ENCODE peak calls at places on chromosome 22, in six cellular contexts. One of them, this sample, is unnamed. For H3K9me3, the result is how much of the 10 kb centered on the place peaks cover.

GRCh38 chr22:46262449-46263207 is 515 bp downstream of the PKDREJ start:
- DNase-seq in spleen: peak
- DNase-seq in neural progenitor cell: peak
- DNase-seq in aorta: peak
- DNase-seq in adipocyte: peak
- DNase-seq in fibroblast of lung: peak
- DNase-seq in this sample: no peak

GRCh38 chr22:41642711-41643110 is 21.6 kb downstream of the XRCC6 start:
- DNase-seq in spleen: no peak
- DNase-seq in neural progenitor cell: no peak
- DNase-seq in aorta: no peak
- DNase-seq in adipocyte: peak
- DNase-seq in fibroblast of lung: peak
- DNase-seq in this sample: no peak

GRCh38 chr22:23892626-23893445 is 1.3 kb upstream of the MIF start:
- DNase-seq in spleen: no peak
- DNase-seq in neural progenitor cell: no peak
- DNase-seq in aorta: peak
- DNase-seq in adipocyte: no peak
- DNase-seq in fibroblast of lung: no peak
- DNase-seq in this sample: no peak

GRCh38 chr22:28883917-28884753 is 763 bp downstream of the ZNRF3 start:
- DNase-seq in spleen: peak
- DNase-seq in neural progenitor cell: peak
- DNase-seq in aorta: peak
- DNase-seq in adipocyte: peak
- DNase-seq in fibroblast of lung: peak
- DNase-seq in this sample: no peak

GRCh38 chr22:29030016-29030617 is 31.5 kb downstream of the C22orf31 start:
- DNase-seq in spleen: no peak
- DNase-seq in neural progenitor cell: no peak
- DNase-seq in aorta: no peak
- DNase-seq in adipocyte: peak
- DNase-seq in fibroblast of lung: peak
- DNase-seq in this sample: no peak

GRCh38 chr22:25095869-25096268 is 103.8 kb upstream of the CRYBB3 start:
- DNase-seq in spleen: no peak
- DNase-seq in neural progenitor cell: no peak
- DNase-seq in aorta: no peak
- DNase-seq in adipocyte: no peak
- DNase-seq in fibroblast of lung: no peak
- DNase-seq in this sample: no peak

GRCh38 chr22:29072193-29072978 is 449 bp upstream of the KREMEN1 start:
- DNase-seq in spleen: peak
- DNase-seq in neural progenitor cell: peak
- DNase-seq in aorta: peak
- DNase-seq in adipocyte: peak
- DNase-seq in fibroblast of lung: peak
- DNase-seq in this sample: no peak

GRCh38 chr22:46402505-46402904 is 67.0 kb downstream of the TRMU start:
- DNase-seq in spleen: no peak
- DNase-seq in neural progenitor cell: no peak
- DNase-seq in aorta: no peak
- DNase-seq in adipocyte: no peak
- DNase-seq in fibroblast of lung: no peak
- DNase-seq in this sample: no peak

GRCh38 chr22:46580940-46581579 is 39.1 kb upstream of the GRAMD4 start:
- DNase-seq in spleen: peak
- DNase-seq in neural progenitor cell: no peak
- DNase-seq in aorta: peak
- DNase-seq in adipocyte: no peak
- DNase-seq in fibroblast of lung: no peak
- DNase-seq in this sample: no peak

GRCh38 chr22:17655289-17655688 is 16.7 kb downstream of the BCL2L13 start:
- DNase-seq in spleen: no peak
- DNase-seq in neural progenitor cell: no peak
- DNase-seq in aorta: no peak
- DNase-seq in adipocyte: no peak
- DNase-seq in fibroblast of lung: no peak
- DNase-seq in this sample: no peak

GRCh38 chr22:43343262-43343988 is at the start of gene SCUBE1:
- DNase-seq in spleen: peak
- DNase-seq in neural progenitor cell: peak
- DNase-seq in aorta: peak
- DNase-seq in adipocyte: peak
- DNase-seq in fibroblast of lung: peak
- DNase-seq in this sample: no peak

GRCh38 chr22:42305967-42306366 is 35.5 kb upstream of the TCF20 start:
- DNase-seq in spleen: no peak
- DNase-seq in neural progenitor cell: no peak
- DNase-seq in aorta: no peak
- DNase-seq in adipocyte: no peak
- DNase-seq in fibroblast of lung: no peak
- DNase-seq in this sample: no peak

GRCh38 chr22:46280063-46280817 is 12.4 kb downstream of the TTC38 start:
- DNase-seq in spleen: no peak
- DNase-seq in neural progenitor cell: no peak
- DNase-seq in aorta: no peak
- DNase-seq in adipocyte: no peak
- DNase-seq in fibroblast of lung: no peak
- DNase-seq in this sample: no peak

GRCh38 chr22:43176090-43176489 is 10.8 kb downstream of the TTLL12 start:
- DNase-seq in spleen: peak
- DNase-seq in neural progenitor cell: no peak
- DNase-seq in aorta: peak
- DNase-seq in adipocyte: no peak
- DNase-seq in fibroblast of lung: no peak
- DNase-seq in this sample: no peak

GRCh38 chr22:26404851-26405357 is 24.2 kb upstream of the ASPHD2 start:
- DNase-seq in spleen: no peak
- DNase-seq in neural progenitor cell: peak
- DNase-seq in aorta: no peak
- DNase-seq in adipocyte: no peak
- DNase-seq in fibroblast of lung: peak
- DNase-seq in this sample: no peak

GRCh38 chr22:23534851-23535717 is 45.0 kb downstream of the IGLL1 start:
- DNase-seq in spleen: peak
- DNase-seq in neural progenitor cell: no peak
- DNase-seq in aorta: peak
- DNase-seq in adipocyte: no peak
- DNase-seq in fibroblast of lung: no peak
- DNase-seq in this sample: no peak

GRCh38 chr22:16933274-16933923 is 74.6 kb downstream of the GAB4 start:
- DNase-seq in spleen: no peak
- DNase-seq in neural progenitor cell: no peak
- DNase-seq in aorta: no peak
- DNase-seq in adipocyte: no peak
- DNase-seq in fibroblast of lung: no peak
- DNase-seq in this sample: no peak

GRCh38 chr22:43488937-43489336 is 77.1 kb downstream of the MPPED1 start:
- DNase-seq in spleen: no peak
- DNase-seq in neural progenitor cell: no peak
- DNase-seq in aorta: no peak
- DNase-seq in adipocyte: no peak
- DNase-seq in fibroblast of lung: no peak
- DNase-seq in this sample: no peak

GRCh38 chr22:41781508-41781906 is 19.0 kb upstream of the CCDC134 start:
- DNase-seq in spleen: no peak
- DNase-seq in neural progenitor cell: no peak
- DNase-seq in aorta: peak
- DNase-seq in adipocyte: no peak
- DNase-seq in fibroblast of lung: no peak
- DNase-seq in this sample: no peak

GRCh38 chr22:26348810-26349526 is 80.1 kb upstream of the ASPHD2 start:
- DNase-seq in spleen: no peak
- DNase-seq in neural progenitor cell: no peak
- DNase-seq in aorta: no peak
- DNase-seq in adipocyte: no peak
- DNase-seq in fibroblast of lung: no peak
- DNase-seq in this sample: no peak

GRCh38 chr22:41518048-41518347 is 26.3 kb downstream of the POLR3H start:
- DNase-seq in spleen: no peak
- DNase-seq in neural progenitor cell: no peak
- DNase-seq in aorta: no peak
- DNase-seq in adipocyte: no peak
- DNase-seq in fibroblast of lung: no peak
- DNase-seq in this sample: no peak

DNA sequence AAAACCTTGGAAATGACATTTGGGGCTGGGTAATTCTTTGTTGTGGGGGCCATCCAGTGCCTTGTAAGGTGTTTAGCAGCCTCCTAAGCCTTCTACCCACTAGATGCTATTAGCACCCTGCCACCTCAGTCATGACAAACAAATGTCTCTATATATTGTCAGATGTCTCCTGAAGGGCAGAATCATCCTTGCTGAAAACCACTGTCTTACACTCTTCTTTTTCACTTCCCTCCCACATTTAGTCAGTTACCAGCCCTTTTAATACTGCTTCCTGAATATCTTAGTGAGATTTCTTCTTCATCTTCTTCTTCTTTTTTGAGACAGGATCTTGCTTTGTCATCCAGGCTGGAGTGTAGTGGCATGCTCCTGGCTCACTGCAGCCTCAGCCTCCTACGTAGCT is 33.1 kb downstream of the TNRC6B start:
- DNase-seq in spleen: no peak
- DNase-seq in neural progenitor cell: no peak
- DNase-seq in aorta: no peak
- DNase-seq in adipocyte: no peak
- DNase-seq in fibroblast of lung: no peak
- DNase-seq in this sample: no peak
- H3K4me3 ChIP-seq in spleen: no peak
- H3K4me3 ChIP-seq in neural progenitor cell: no peak
- H3K4me3 ChIP-seq in aorta: no peak
- H3K4me3 ChIP-seq in adipocyte: no peak
- H3K4me3 ChIP-seq in fibroblast of lung: no peak
- H3K4me3 ChIP-seq in this sample: no peak

GRCh38 chr22:48378673-48379072 is 1449.0 kb downstream of the BRD1 start:
- DNase-seq in spleen: peak
- DNase-seq in neural progenitor cell: no peak
- DNase-seq in aorta: peak
- DNase-seq in adipocyte: no peak
- DNase-seq in fibroblast of lung: no peak
- DNase-seq in this sample: no peak

GRCh38 chr22:48380016-48380665 is 1447.5 kb downstream of the BRD1 start:
- DNase-seq in spleen: peak
- DNase-seq in neural progenitor cell: no peak
- DNase-seq in aorta: peak
- DNase-seq in adipocyte: no peak
- DNase-seq in fibroblast of lung: no peak
- DNase-seq in this sample: no peak

GRCh38 chr22:48376936-48377335 is 1450.7 kb downstream of the BRD1 start:
- DNase-seq in spleen: peak
- DNase-seq in neural progenitor cell: no peak
- DNase-seq in aorta: peak
- DNase-seq in adipocyte: no peak
- DNase-seq in fibroblast of lung: no peak
- DNase-seq in this sample: no peak

GRCh38 chr22:48382197-48382596 is 1445.5 kb downstream of the BRD1 start:
- DNase-seq in spleen: peak
- DNase-seq in neural progenitor cell: no peak
- DNase-seq in aorta: peak
- DNase-seq in adipocyte: no peak
- DNase-seq in fibroblast of lung: no peak
- DNase-seq in this sample: no peak

GRCh38 chr22:48379371-48379770 is 1448.3 kb downstream of the BRD1 start:
- DNase-seq in spleen: no peak
- DNase-seq in neural progenitor cell: no peak
- DNase-seq in aorta: peak
- DNase-seq in adipocyte: no peak
- DNase-seq in fibroblast of lung: no peak
- DNase-seq in this sample: no peak
- H3K9me3 ChIP-seq in spleen: under half
- H3K9me3 ChIP-seq in neural progenitor cell: under half
- H3K9me3 ChIP-seq in aorta: under half
- H3K9me3 ChIP-seq in adipocyte: under half
- H3K9me3 ChIP-seq in fibroblast of lung: under half
- H3K9me3 ChIP-seq in this sample: half or more

GRCh38 chr22:50293441-50294318 is 13.8 kb downstream of the PLXNB2 start:
- DNase-seq in spleen: peak
- DNase-seq in neural progenitor cell: peak
- DNase-seq in aorta: peak
- DNase-seq in adipocyte: peak
- DNase-seq in fibroblast of lung: peak
- DNase-seq in this sample: no peak
- H3K4me3 ChIP-seq in spleen: peak
- H3K4me3 ChIP-seq in neural progenitor cell: peak
- H3K4me3 ChIP-seq in aorta: no peak
- H3K4me3 ChIP-seq in adipocyte: peak
- H3K4me3 ChIP-seq in fibroblast of lung: no peak
- H3K4me3 ChIP-seq in this sample: peak

GRCh38 chr22:48894804-48895250 is 932.8 kb downstream of the BRD1 start:
- DNase-seq in spleen: peak
- DNase-seq in neural progenitor cell: no peak
- DNase-seq in aorta: no peak
- DNase-seq in adipocyte: no peak
- DNase-seq in fibroblast of lung: no peak
- DNase-seq in this sample: no peak

GRCh38 chr22:48894064-48894671 is 933.5 kb downstream of the BRD1 start:
- DNase-seq in spleen: peak
- DNase-seq in neural progenitor cell: no peak
- DNase-seq in aorta: no peak
- DNase-seq in adipocyte: no peak
- DNase-seq in fibroblast of lung: no peak
- DNase-seq in this sample: no peak

GRCh38 chr22:48891688-48892380 is 935.8 kb downstream of the BRD1 start:
- DNase-seq in spleen: no peak
- DNase-seq in neural progenitor cell: no peak
- DNase-seq in aorta: no peak
- DNase-seq in adipocyte: no peak
- DNase-seq in fibroblast of lung: no peak
- DNase-seq in this sample: no peak

GRCh38 chr22:48892571-48893287 is 934.9 kb downstream of the BRD1 start:
- DNase-seq in spleen: no peak
- DNase-seq in neural progenitor cell: no peak
- DNase-seq in aorta: no peak
- DNase-seq in adipocyte: no peak
- DNase-seq in fibroblast of lung: no peak
- DNase-seq in this sample: no peak

DNA sequence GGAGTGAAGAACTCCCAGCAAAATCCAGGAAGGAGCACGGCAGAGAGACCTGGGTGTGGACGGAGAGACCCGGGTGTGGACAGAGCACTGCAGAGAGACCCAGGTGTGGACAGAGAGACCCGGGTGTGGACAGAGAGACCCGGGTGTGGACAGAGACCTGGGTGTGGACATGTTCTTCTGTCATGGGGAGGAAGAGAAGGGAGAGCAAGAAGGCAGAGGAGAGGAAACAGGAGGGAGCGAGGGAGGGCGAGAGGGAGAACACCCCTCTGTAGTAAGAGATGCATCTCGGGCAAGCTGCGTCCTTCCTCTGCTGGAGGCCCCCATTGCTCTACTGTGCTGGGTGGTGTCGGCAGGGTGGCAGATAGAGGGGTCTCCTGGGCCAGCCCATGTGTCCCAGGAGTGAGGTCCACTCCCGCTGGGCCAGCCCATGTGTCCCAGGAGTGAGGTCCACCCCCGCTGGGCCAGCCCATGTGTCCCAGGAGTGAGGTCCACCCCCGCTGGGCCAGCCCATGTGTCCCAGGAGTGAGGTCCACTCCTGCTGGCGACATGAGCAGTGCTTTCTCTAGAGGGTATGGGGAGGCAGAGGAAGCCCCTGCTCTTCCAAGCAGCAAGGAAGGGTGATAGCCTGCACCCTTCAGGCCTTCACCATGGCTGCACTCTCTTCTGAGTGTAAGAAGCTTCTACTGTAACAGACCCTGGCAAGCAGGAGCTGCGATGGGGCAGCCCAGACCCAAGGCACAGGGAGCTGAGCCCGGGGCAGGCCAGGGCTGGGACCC is 934.2 kb downstream of the BRD1 start:
- DNase-seq in spleen: no peak
- DNase-seq in neural progenitor cell: no peak
- DNase-seq in aorta: no peak
- DNase-seq in adipocyte: no peak
- DNase-seq in fibroblast of lung: no peak
- DNase-seq in this sample: no peak
- H3K9me3 ChIP-seq in spleen: under half
- H3K9me3 ChIP-seq in neural progenitor cell: under half
- H3K9me3 ChIP-seq in aorta: under half
- H3K9me3 ChIP-seq in adipocyte: under half
- H3K9me3 ChIP-seq in fibroblast of lung: under half
- H3K9me3 ChIP-seq in this sample: half or more